ENCODE peak calls at places on chromosomes 1 and 21, in six cellular contexts. S is lower leg skin, T is bronchial epithelial cell, L is IMR-90, Z is GM10248, E is left lung. X is an unnamed sample.
A peak's percentile ranks its signal among the peaks of the same experiment; 100 is the strongest.

GRCh38 chr1:33429332-33429731 is 1.6 kb downstream of the PHC2 start:
- DNase-seq in E (no peak), T (no peak), Z (no peak), L (no peak), S (no peak), X (no peak)

GRCh38 chr1:19153169-19153568 is 56.9 kb downstream of the UBR4 start:
- DNase-seq in L (no peak), S (no peak), T (no peak), Z (no peak), E (no peak), X (no peak)

GRCh38 chr1:44433209-44433608 is 28.2 kb downstream of the RNF220 start:
- DNase-seq in T (no peak), Z (no peak), S (no peak), L (peak; percentile 56), E (no peak), X (no peak)

GRCh38 chr21:25490742-25491141 is 116.5 kb downstream of the MRPL39 start:
- DNase-seq in S (no peak), E (no peak), T (peak; percentile 13), Z (no peak), L (peak; percentile 40), X (no peak)

GRCh38 chr1:29264773-29265389 is 28.6 kb downstream of the PTPRU start:
- DNase-seq in E (no peak), L (peak; percentile 84), S (no peak), T (peak; percentile 62), Z (no peak), X (no peak)

GRCh38 chr1:85495556-85495955 is 30.6 kb upstream of the DDAH1 start:
- DNase-seq in E (peak; percentile 63), L (peak; percentile 70), Z (no peak), S (peak; percentile 74), T (peak; percentile 93), X (no peak)

GRCh38 chr1:226370144-226370923 is 37.6 kb downstream of the PARP1 start:
- DNase-seq in S (no peak), T (no peak), E (no peak), Z (peak; percentile 48), L (no peak), X (no peak)

GRCh38 chr1:50257940-50258339 is 149.2 kb downstream of the ELAVL4 start:
- DNase-seq in T (no peak), L (no peak), S (no peak), Z (no peak), E (no peak), X (no peak)

GRCh38 chr1:230232352-230232751 is 165.3 kb downstream of the GALNT2 start:
- DNase-seq in S (no peak), T (no peak), Z (no peak), E (no peak), L (peak; percentile 10), X (no peak)

GRCh38 chr21:35663856-35664606 is 396.3 kb downstream of the SETD4 start:
- DNase-seq in L (no peak), Z (no peak), S (no peak), E (no peak), T (no peak), X (no peak)

GRCh38 chr1:173997796-173998195 is 24.4 kb downstream of the RC3H1 start:
- DNase-seq in Z (no peak), S (no peak), L (peak; percentile 70), T (no peak), E (no peak), X (no peak)

GRCh38 chr21:36487641-36488307 is 7.9 kb upstream of the CLDN14 start:
- DNase-seq in Z (no peak), L (peak; percentile 64), E (no peak), S (no peak), T (peak; percentile 92), X (no peak)

GRCh38 chr1:41333146-41333784 is 28.0 kb upstream of the FOXO6 start:
- DNase-seq in S (peak; percentile 3), L (peak; percentile 68), Z (no peak), E (no peak), T (no peak), X (peak; percentile 22)

GRCh38 chr1:116521186-116521585 is 49.6 kb downstream of the CD58 start:
- DNase-seq in S (no peak), Z (no peak), L (peak; percentile 41), T (peak; percentile 71), E (no peak), X (no peak)

GRCh38 chr1:177170756-177171535 is at the start of gene BRINP2:
- DNase-seq in S (no peak), E (peak; percentile 36), L (peak; percentile 29), Z (no peak), T (peak; percentile 52), X (peak; percentile 74)

GRCh38 chr1:116679091-116679827 is 11.7 kb upstream of the IGSF3 start:
- DNase-seq in S (no peak), L (no peak), E (no peak), T (no peak), Z (no peak), X (no peak)

GRCh38 chr1:232805269-232806070 is at the start of gene MAP10:
- DNase-seq in E (peak; percentile 82), L (peak; percentile 71), S (peak; percentile 29), Z (peak; percentile 88), T (peak; percentile 45), X (peak; percentile 72)

DNA sequence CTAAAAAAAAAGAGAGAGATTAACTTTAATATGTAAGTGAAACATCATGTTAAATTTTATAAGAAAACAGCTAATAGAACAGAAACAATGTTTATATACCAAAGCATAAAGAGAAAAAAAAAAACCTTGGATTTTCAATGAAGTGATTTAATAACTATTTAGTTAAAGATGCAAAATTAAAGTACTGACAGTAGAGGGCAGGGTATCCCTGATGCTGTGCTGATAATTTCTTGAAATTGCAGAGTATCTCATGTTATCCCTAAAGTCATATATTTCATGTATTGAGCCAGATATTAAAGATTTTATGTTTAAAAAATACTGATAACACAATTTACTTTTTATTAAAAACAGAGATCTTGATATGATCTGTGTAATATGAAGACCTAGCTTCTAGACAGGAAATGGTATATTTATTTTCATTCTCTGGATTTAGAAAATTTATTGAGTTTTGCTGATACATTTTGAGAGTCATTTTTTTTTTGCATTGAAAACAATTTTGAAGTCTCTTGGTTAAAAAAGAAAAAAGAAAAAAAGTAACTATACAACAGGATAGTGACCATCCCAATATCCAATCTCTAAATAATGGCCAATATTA is 273.2 kb downstream of the USP25 start:
- DNase-seq in S (no peak), E (no peak), Z (no peak), L (peak; percentile 51), T (no peak), X (no peak)
- TF ChIP-seq CTCF in S (no peak), E (peak; percentile 31), Z (no peak), L (peak; percentile 67), T (no peak), X (peak; percentile 71)

GRCh38 chr1:234607091-234608025 is 2.6 kb downstream of the IRF2BP2 start:
- DNase-seq in Z (no peak), L (no peak), T (no peak), E (no peak), S (no peak), X (no peak)
- TF ChIP-seq CTCF in Z (no peak), L (peak; percentile 18), T (peak; percentile 10), E (no peak), S (no peak), X (peak; percentile 53)

GRCh38 chr1:87478231-87478630 is 149.6 kb downstream of the LMO4 start:
- DNase-seq in E (no peak), S (no peak), L (peak; percentile 34), T (peak; percentile 27), Z (no peak), X (no peak)
- TF ChIP-seq CTCF in E (no peak), S (no peak), L (no peak), T (no peak), Z (peak; percentile 10), X (no peak)

DNA sequence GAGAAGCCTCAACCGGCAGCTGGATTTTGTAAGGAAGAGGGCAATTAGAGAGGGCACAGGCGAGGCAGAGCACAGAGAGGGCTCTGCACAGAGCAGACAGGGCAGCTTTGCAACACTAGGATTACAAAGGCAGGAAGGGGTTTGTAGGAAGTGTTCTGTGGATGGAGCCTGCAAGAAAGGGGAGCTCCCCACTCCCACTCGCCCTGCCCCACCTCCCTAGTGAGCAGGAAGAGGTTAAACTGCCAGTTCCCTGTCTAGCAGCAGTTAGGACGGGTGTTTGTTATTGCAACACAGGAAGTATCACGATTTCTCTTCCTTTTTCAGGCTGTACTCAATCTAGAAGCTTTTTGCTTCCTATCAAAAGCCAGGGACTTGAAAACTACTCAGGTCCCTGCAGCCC is 63.3 kb upstream of the LRRC8D start:
- DNase-seq in L (peak; percentile 27), T (no peak), Z (peak; percentile 43), E (peak; percentile 69), S (no peak), X (no peak)
- TF ChIP-seq CTCF in L (no peak), T (no peak), Z (no peak), E (no peak), S (no peak), X (no peak)

GRCh38 chr1:98053471-98054366 is 132.9 kb upstream of the DPYD start:
- DNase-seq in T (peak; percentile 33), L (peak; percentile 65), E (peak; percentile 59), S (no peak), Z (peak; percentile 77), X (peak; percentile 73)

GRCh38 chr1:98056781-98057180 is 135.9 kb upstream of the DPYD start:
- DNase-seq in Z (no peak), S (no peak), E (no peak), T (no peak), L (no peak), X (no peak)

GRCh38 chr1:98055457-98055856 is 134.6 kb upstream of the DPYD start:
- DNase-seq in L (no peak), S (no peak), E (no peak), T (no peak), Z (no peak), X (no peak)

GRCh38 chr1:98054786-98055185 is 134.0 kb upstream of the DPYD start:
- DNase-seq in E (no peak), L (no peak), Z (no peak), T (no peak), S (no peak), X (no peak)

GRCh38 chr1:98054367-98054701 is 133.5 kb upstream of the DPYD start:
- DNase-seq in S (no peak), L (no peak), E (no peak), T (no peak), Z (no peak), X (no peak)
- TF ChIP-seq CTCF in S (no peak), L (no peak), E (peak; percentile 14), T (no peak), Z (no peak), X (peak; percentile 20)

DNA sequence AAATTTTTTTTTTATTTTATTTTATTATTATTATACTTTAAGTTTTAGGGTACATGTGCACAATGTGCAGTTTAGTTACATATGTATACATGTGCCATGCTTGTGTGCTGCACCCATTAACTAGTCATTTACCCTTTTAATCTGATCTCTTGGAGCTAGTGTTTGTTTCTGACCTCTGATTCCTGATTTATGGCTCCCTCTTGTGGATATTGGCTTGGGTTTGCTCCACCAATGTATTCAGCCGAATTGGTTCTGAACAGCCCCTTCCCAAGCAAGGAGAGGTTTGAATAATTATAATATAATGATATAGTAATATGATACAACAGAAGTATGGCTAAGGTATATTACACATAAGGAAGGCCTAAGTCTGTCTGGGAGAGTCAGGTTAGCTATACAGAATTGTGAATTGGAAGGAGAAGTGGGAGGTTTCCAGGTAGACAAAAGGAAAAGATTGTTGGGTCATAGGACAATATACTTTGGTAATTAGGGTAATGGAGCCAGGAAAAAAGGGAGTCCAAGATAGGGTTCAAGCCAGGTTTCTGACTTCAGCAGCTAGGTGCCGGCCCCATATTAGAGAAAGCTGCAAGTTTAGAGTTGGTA is 53.1 kb upstream of the HMCN1 start:
- DNase-seq in S (peak; percentile 18), T (peak; percentile 71), Z (peak; percentile 25), L (peak; percentile 44), E (no peak), X (no peak)
- TF ChIP-seq CTCF in S (no peak), T (peak; percentile 50), Z (peak; percentile 46), L (peak; percentile 67), E (peak; percentile 26), X (peak; percentile 74)

GRCh38 chr21:31558839-31559367 is 100.6 kb upstream of the SOD1 start:
- DNase-seq in Z (peak; percentile 67), L (peak; percentile 76), S (peak; percentile 79), E (peak; percentile 88), T (peak; percentile 83), X (peak; percentile 97)
- TF ChIP-seq CTCF in Z (peak; percentile 21), L (no peak), S (no peak), E (no peak), T (no peak), X (peak; percentile 63)